ENCODE peak calls at places on chromosome 5, in eight cellular contexts. One of them, this sample, is unnamed.

GRCh38 chr5:93886917-93887361 is 145.5 kb upstream of the POU5F2 start:
- DNase-seq in ovary: no peak
- DNase-seq in stomach: no peak
- DNase-seq in transverse colon: no peak
- DNase-seq in A549: no peak
- DNase-seq in H1: no peak
- DNase-seq in sigmoid colon: no peak
- DNase-seq in HepG2: no peak
- DNase-seq in this sample: no peak

GRCh38 chr5:137822983-137823382 is 44.7 kb upstream of the MYOT start:
- DNase-seq in ovary: no peak
- DNase-seq in stomach: no peak
- DNase-seq in transverse colon: no peak
- DNase-seq in A549: no peak
- DNase-seq in H1: no peak
- DNase-seq in sigmoid colon: no peak
- DNase-seq in HepG2: no peak
- DNase-seq in this sample: no peak

GRCh38 chr5:14720236-14720923 is 55.9 kb downstream of the OTULIN start:
- DNase-seq in ovary: no peak
- DNase-seq in stomach: no peak
- DNase-seq in transverse colon: no peak
- DNase-seq in A549: no peak
- DNase-seq in H1: no peak
- DNase-seq in sigmoid colon: no peak
- DNase-seq in HepG2: no peak
- DNase-seq in this sample: no peak

GRCh38 chr5:102638912-102639652 is 116.0 kb upstream of the PAM start:
- DNase-seq in ovary: no peak
- DNase-seq in stomach: no peak
- DNase-seq in transverse colon: no peak
- DNase-seq in A549: no peak
- DNase-seq in H1: no peak
- DNase-seq in sigmoid colon: no peak
- DNase-seq in HepG2: no peak
- DNase-seq in this sample: no peak

GRCh38 chr5:145072880-145073279 is 762.3 kb downstream of the PRELID2 start:
- DNase-seq in ovary: no peak
- DNase-seq in stomach: no peak
- DNase-seq in transverse colon: no peak
- DNase-seq in A549: no peak
- DNase-seq in H1: no peak
- DNase-seq in sigmoid colon: no peak
- DNase-seq in HepG2: no peak
- DNase-seq in this sample: no peak

GRCh38 chr5:173029499-173029921 is 26.6 kb upstream of the CREBRF start:
- DNase-seq in ovary: no peak
- DNase-seq in stomach: no peak
- DNase-seq in transverse colon: no peak
- DNase-seq in A549: no peak
- DNase-seq in H1: no peak
- DNase-seq in sigmoid colon: peak; percentile 17
- DNase-seq in HepG2: no peak
- DNase-seq in this sample: no peak

GRCh38 chr5:135318037-135318436 is 81.0 kb downstream of the MACROH2A1 start:
- DNase-seq in ovary: no peak
- DNase-seq in stomach: peak; percentile 13
- DNase-seq in transverse colon: no peak
- DNase-seq in A549: no peak
- DNase-seq in H1: no peak
- DNase-seq in sigmoid colon: no peak
- DNase-seq in HepG2: no peak
- DNase-seq in this sample: no peak

GRCh38 chr5:177354256-177354655 is 2.8 kb upstream of the LMAN2 start:
- DNase-seq in ovary: no peak
- DNase-seq in stomach: no peak
- DNase-seq in transverse colon: no peak
- DNase-seq in A549: no peak
- DNase-seq in H1: no peak
- DNase-seq in sigmoid colon: no peak
- DNase-seq in HepG2: peak; percentile 83
- DNase-seq in this sample: no peak

GRCh38 chr5:74634611-74635286 is 5.8 kb downstream of the ENC1 start:
- DNase-seq in ovary: no peak
- DNase-seq in stomach: no peak
- DNase-seq in transverse colon: no peak
- DNase-seq in A549: no peak
- DNase-seq in H1: no peak
- DNase-seq in sigmoid colon: no peak
- DNase-seq in HepG2: no peak
- DNase-seq in this sample: no peak

GRCh38 chr5:910769-911160 is 18.1 kb downstream of the TRIP13 start:
- DNase-seq in ovary: no peak
- DNase-seq in stomach: no peak
- DNase-seq in transverse colon: no peak
- DNase-seq in A549: no peak
- DNase-seq in H1: no peak
- DNase-seq in sigmoid colon: no peak
- DNase-seq in HepG2: no peak
- DNase-seq in this sample: no peak

GRCh38 chr5:86864022-86864421 is 246.3 kb downstream of the COX7C start:
- DNase-seq in ovary: no peak
- DNase-seq in stomach: no peak
- DNase-seq in transverse colon: no peak
- DNase-seq in A549: no peak
- DNase-seq in H1: no peak
- DNase-seq in sigmoid colon: no peak
- DNase-seq in HepG2: no peak
- DNase-seq in this sample: no peak

GRCh38 chr5:124737651-124738050 is 8.8 kb downstream of the ZNF608 start:
- DNase-seq in ovary: no peak
- DNase-seq in stomach: no peak
- DNase-seq in transverse colon: no peak
- DNase-seq in A549: no peak
- DNase-seq in H1: no peak
- DNase-seq in sigmoid colon: no peak
- DNase-seq in HepG2: no peak
- DNase-seq in this sample: no peak

GRCh38 chr5:60366489-60366888 is 333.5 kb downstream of the DEPDC1B start:
- DNase-seq in ovary: no peak
- DNase-seq in stomach: no peak
- DNase-seq in transverse colon: no peak
- DNase-seq in A549: no peak
- DNase-seq in H1: no peak
- DNase-seq in sigmoid colon: no peak
- DNase-seq in HepG2: no peak
- DNase-seq in this sample: no peak

GRCh38 chr5:54326662-54327145 is 16.3 kb upstream of the ARL15 start:
- DNase-seq in ovary: no peak
- DNase-seq in stomach: no peak
- DNase-seq in transverse colon: no peak
- DNase-seq in A549: no peak
- DNase-seq in H1: no peak
- DNase-seq in sigmoid colon: no peak
- DNase-seq in HepG2: no peak
- DNase-seq in this sample: no peak

GRCh38 chr5:65412842-65413241 is 68.9 kb downstream of the ADAMTS6 start:
- DNase-seq in ovary: no peak
- DNase-seq in stomach: no peak
- DNase-seq in transverse colon: no peak
- DNase-seq in A549: no peak
- DNase-seq in H1: no peak
- DNase-seq in sigmoid colon: no peak
- DNase-seq in HepG2: no peak
- DNase-seq in this sample: no peak

DNA sequence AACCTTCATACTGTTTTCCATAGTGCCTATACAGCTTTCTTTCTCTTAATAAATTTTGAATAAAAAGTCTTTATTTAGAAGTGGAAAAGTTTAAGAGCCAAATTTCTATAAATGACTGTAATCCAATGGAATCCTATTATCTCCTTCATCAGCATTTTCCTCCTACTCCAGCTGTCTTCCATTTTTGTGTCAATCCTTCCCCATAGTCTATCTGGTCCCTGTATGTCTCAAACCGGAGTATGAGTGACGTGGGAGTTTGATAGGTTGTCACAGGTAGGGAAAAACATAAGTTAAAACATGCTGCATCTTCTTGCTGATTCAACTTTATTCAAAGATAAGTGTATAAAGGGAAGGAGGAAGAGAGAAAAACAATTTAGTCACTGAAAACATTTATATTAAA is 70.4 kb downstream of the ADAMTS6 start:
- DNase-seq in ovary: no peak
- DNase-seq in stomach: no peak
- DNase-seq in transverse colon: no peak
- DNase-seq in A549: no peak
- DNase-seq in H1: no peak
- DNase-seq in sigmoid colon: no peak
- DNase-seq in HepG2: no peak
- DNase-seq in this sample: no peak
- TF ChIP-seq EP300 in ovary: no peak
- TF ChIP-seq EP300 in stomach: no peak
- TF ChIP-seq EP300 in transverse colon: no peak
- TF ChIP-seq EP300 in A549: no peak
- TF ChIP-seq EP300 in H1: no peak
- TF ChIP-seq EP300 in sigmoid colon: no peak
- TF ChIP-seq EP300 in HepG2: no peak
- TF ChIP-seq EP300 in this sample: no peak

GRCh38 chr5:154755361-154756202 is at the start of gene LARP1:
- DNase-seq in ovary: no peak
- DNase-seq in stomach: peak; percentile 51
- DNase-seq in transverse colon: peak; percentile 42
- DNase-seq in A549: no peak
- DNase-seq in H1: no peak
- DNase-seq in sigmoid colon: peak; percentile 74
- DNase-seq in HepG2: no peak
- DNase-seq in this sample: no peak

GRCh38 chr5:154758501-154758900 is 3.3 kb downstream of the LARP1 start:
- DNase-seq in ovary: no peak
- DNase-seq in stomach: no peak
- DNase-seq in transverse colon: no peak
- DNase-seq in A549: no peak
- DNase-seq in H1: no peak
- DNase-seq in sigmoid colon: no peak
- DNase-seq in HepG2: no peak
- DNase-seq in this sample: no peak

GRCh38 chr5:154757647-154758406 is 2.6 kb downstream of the LARP1 start:
- DNase-seq in ovary: no peak
- DNase-seq in stomach: no peak
- DNase-seq in transverse colon: peak; percentile 18
- DNase-seq in A549: no peak
- DNase-seq in H1: no peak
- DNase-seq in sigmoid colon: no peak
- DNase-seq in HepG2: no peak
- DNase-seq in this sample: no peak

GRCh38 chr5:154756203-154756870 is 1.2 kb downstream of the LARP1 start:
- DNase-seq in ovary: peak; percentile 47
- DNase-seq in stomach: peak; percentile 50
- DNase-seq in transverse colon: peak; percentile 60
- DNase-seq in A549: no peak
- DNase-seq in H1: no peak
- DNase-seq in sigmoid colon: peak; percentile 76
- DNase-seq in HepG2: no peak
- DNase-seq in this sample: peak; percentile 20

GRCh38 chr5:154756871-154757646 is 1.9 kb downstream of the LARP1 start:
- DNase-seq in ovary: peak; percentile 68
- DNase-seq in stomach: peak; percentile 48
- DNase-seq in transverse colon: peak; percentile 53
- DNase-seq in A549: no peak
- DNase-seq in H1: no peak
- DNase-seq in sigmoid colon: peak; percentile 87
- DNase-seq in HepG2: no peak
- DNase-seq in this sample: peak; percentile 20
- TF ChIP-seq POLR2A in ovary: peak; percentile 43
- TF ChIP-seq POLR2A in stomach: no peak
- TF ChIP-seq POLR2A in transverse colon: no peak
- TF ChIP-seq POLR2A in A549: no peak
- TF ChIP-seq POLR2A in H1: no peak
- TF ChIP-seq POLR2A in sigmoid colon: no peak
- TF ChIP-seq POLR2A in HepG2: no peak
- TF ChIP-seq POLR2A in this sample: peak; percentile 53

DNA sequence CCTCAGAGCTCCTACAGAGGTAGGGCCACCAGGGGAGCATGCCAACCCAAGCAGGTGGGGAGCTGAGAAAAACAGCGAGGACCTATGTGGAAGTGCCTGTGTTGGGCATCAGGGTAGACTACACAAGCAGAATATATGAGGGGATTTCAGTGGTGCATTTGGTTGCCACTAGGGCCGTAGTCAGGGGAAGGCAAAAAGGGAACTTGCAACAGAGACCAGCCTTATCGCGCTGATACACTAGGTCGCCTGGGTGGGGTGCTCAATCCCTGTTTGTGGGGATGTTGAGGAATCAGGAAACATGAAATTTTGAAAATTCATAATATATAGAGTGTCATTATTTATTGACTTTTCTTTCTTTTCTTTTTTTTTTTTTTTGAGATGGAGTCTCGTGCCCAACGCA is 370.9 kb upstream of the PRR16 start:
- DNase-seq in ovary: no peak
- DNase-seq in stomach: no peak
- DNase-seq in transverse colon: no peak
- DNase-seq in A549: no peak
- DNase-seq in H1: no peak
- DNase-seq in sigmoid colon: no peak
- DNase-seq in HepG2: no peak
- DNase-seq in this sample: no peak
- TF ChIP-seq CTCF in ovary: no peak
- TF ChIP-seq CTCF in stomach: no peak
- TF ChIP-seq CTCF in transverse colon: no peak
- TF ChIP-seq CTCF in A549: no peak
- TF ChIP-seq CTCF in H1: peak; percentile 38
- TF ChIP-seq CTCF in sigmoid colon: no peak
- TF ChIP-seq CTCF in HepG2: no peak
- TF ChIP-seq CTCF in this sample: no peak

DNA sequence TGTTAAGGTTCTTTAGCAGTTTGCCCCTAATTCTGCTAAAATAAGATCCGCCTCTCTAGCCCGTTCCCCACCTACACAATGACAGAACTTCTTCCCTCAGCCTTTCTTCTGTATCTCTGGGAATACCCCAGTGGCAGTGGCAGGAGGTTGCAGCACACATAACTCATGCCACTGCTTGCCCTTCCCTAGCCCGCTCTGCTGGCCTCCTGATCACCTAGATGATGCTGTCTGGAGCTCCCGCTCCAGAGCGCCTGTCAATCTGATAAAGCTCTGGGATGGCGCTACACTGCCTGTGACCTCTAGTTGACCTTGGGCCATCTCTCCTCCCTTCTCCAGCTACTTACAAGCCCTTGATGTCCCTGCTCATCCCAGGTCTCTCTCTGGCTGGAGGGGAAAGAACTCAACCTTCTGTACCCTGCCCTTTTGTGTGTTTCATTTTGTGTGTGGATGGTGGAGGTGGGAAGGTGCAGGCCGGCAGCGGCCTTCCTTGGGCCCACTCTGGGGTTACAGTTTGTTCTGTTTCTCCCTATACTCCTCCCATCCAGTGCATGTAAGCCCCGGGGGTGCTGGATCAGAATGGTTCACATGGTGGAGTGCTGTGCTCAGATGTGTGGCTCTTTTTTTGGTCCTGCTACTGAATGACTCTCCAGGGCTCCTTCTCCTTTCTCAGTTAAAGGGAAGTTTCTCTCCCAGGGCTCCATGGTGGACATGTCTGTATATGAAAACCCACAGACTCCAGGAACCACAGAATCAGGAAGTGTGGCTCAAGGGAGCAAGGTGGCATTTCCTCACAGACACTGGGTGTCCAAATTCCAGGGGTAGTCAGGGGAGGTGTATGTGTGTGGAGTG is 29.1 kb downstream of the MTX3 start:
- DNase-seq in ovary: no peak
- DNase-seq in stomach: no peak
- DNase-seq in transverse colon: no peak
- DNase-seq in A549: no peak
- DNase-seq in H1: no peak
- DNase-seq in sigmoid colon: no peak
- DNase-seq in HepG2: no peak
- DNase-seq in this sample: no peak
- TF ChIP-seq EP300 in ovary: no peak
- TF ChIP-seq EP300 in stomach: no peak
- TF ChIP-seq EP300 in transverse colon: no peak
- TF ChIP-seq EP300 in A549: no peak
- TF ChIP-seq EP300 in H1: no peak
- TF ChIP-seq EP300 in sigmoid colon: no peak
- TF ChIP-seq EP300 in HepG2: no peak
- TF ChIP-seq EP300 in this sample: no peak